ENCODE peak calls at places on chromosomes 1 and 21, in seven cellular contexts. C is IMR-90, T is mesendoderm, E is H9, P is trophoblast cell, R is mesenchymal stem cell, W is H1. H is an unnamed sample.

GRCh38 chr1:116498789-116499628 is 71.8 kb downstream of the CD58 start:
- DNase-seq in C (peak), T (peak), E (peak), P (peak), R (peak), W (peak), H (peak)

GRCh38 chr1:38060557-38060956 is 14.0 kb upstream of the POU3F1 start:
- DNase-seq in C (no peak), T (no peak), E (no peak), P (no peak), R (no peak), W (no peak), H (no peak)

GRCh38 chr1:152220166-152221163 is 3.5 kb downstream of the HRNR start:
- DNase-seq in C (no peak), T (no peak), E (no peak), P (no peak), R (no peak), W (no peak), H (no peak)

GRCh38 chr1:156376146-156376545 is 7.1 kb downstream of the RHBG start:
- DNase-seq in C (peak), T (peak), E (no peak), P (no peak), R (no peak), W (no peak), H (no peak)

GRCh38 chr1:110513511-110513910 is 5.5 kb downstream of the KCNA10 start:
- DNase-seq in C (no peak), T (peak), E (peak), P (no peak), R (no peak), W (peak), H (no peak)

GRCh38 chr1:50080904-50081586 is 27.7 kb upstream of the ELAVL4 start:
- DNase-seq in C (no peak), T (peak), E (no peak), P (no peak), R (no peak), W (peak), H (peak)

GRCh38 chr1:158176399-158176798 is 4.3 kb upstream of the CD1D start:
- DNase-seq in C (no peak), T (no peak), E (no peak), P (no peak), R (no peak), W (no peak), H (no peak)

GRCh38 chr1:161258439-161259386 is at the start of gene PCP4L1:
- DNase-seq in C (peak), T (peak), E (peak), P (no peak), R (peak), W (peak), H (peak)

GRCh38 chr1:14366361-14367018 is 232.0 kb upstream of the KAZN start:
- DNase-seq in C (no peak), T (peak), E (peak), P (no peak), R (no peak), W (peak), H (no peak)

GRCh38 chr21:18617291-18617690 is 213.7 kb upstream of the TMPRSS15 start:
- DNase-seq in C (no peak), T (peak), E (no peak), P (no peak), R (no peak), W (no peak), H (no peak)

GRCh38 chr1:205588691-205589445 is 42.9 kb downstream of the ELK4 start:
- DNase-seq in C (peak), T (peak), E (peak), P (no peak), R (peak), W (peak), H (no peak)

GRCh38 chr1:23597635-23598388 is 38.5 kb upstream of the ID3 start:
- DNase-seq in C (no peak), T (peak), E (no peak), P (no peak), R (no peak), W (no peak), H (no peak)

GRCh38 chr1:223341111-223341510 is 22.9 kb downstream of the SUSD4 start:
- DNase-seq in C (peak), T (no peak), E (no peak), P (no peak), R (no peak), W (no peak), H (no peak)

GRCh38 chr1:118325545-118326225 is 140.7 kb upstream of the SPAG17 start:
- DNase-seq in C (no peak), T (no peak), E (no peak), P (no peak), R (no peak), W (no peak), H (no peak)

GRCh38 chr1:225554216-225554812 is 98.6 kb downstream of the ENAH start:
- DNase-seq in C (peak), T (peak), E (no peak), P (no peak), R (peak), W (no peak), H (no peak)

GRCh38 chr1:241639040-241639652 is 1.0 kb downstream of the CHML start:
- DNase-seq in C (peak), T (no peak), E (no peak), P (no peak), R (peak), W (no peak), H (peak)

GRCh38 chr1:176989023-176989422 is 175.5 kb downstream of the ASTN1 start:
- DNase-seq in C (no peak), T (no peak), E (no peak), P (no peak), R (no peak), W (no peak), H (no peak)

GRCh38 chr1:183416850-183417690 is 1.1 kb downstream of the NMNAT2 start:
- DNase-seq in C (peak), T (peak), E (peak), P (peak), R (peak), W (peak), H (peak)

GRCh38 chr1:7262611-7263010 is 477.4 kb downstream of the CAMTA1 start:
- DNase-seq in C (no peak), T (no peak), E (no peak), P (no peak), R (no peak), W (no peak), H (no peak)

GRCh38 chr1:21175670-21176581 is 771 bp downstream of the EIF4G3 start:
- DNase-seq in C (no peak), T (peak), E (peak), P (no peak), R (peak), W (peak), H (peak)

GRCh38 chr21:24223625-24224024 is 1383.7 kb downstream of the MRPL39 start:
- DNase-seq in C (peak), T (no peak), E (no peak), P (no peak), R (no peak), W (no peak), H (no peak)

GRCh38 chr1:154846921-154847442 is 23.1 kb downstream of the KCNN3 start:
- DNase-seq in C (no peak), T (no peak), E (no peak), P (no peak), R (no peak), W (no peak), H (no peak)

GRCh38 chr21:45830221-45830640 is 151.3 kb upstream of the COL6A1 start:
- DNase-seq in C (no peak), T (no peak), E (peak), P (no peak), R (no peak), W (peak), H (no peak)

GRCh38 chr1:192793983-192794767 is 14.7 kb upstream of the RGS2 start:
- DNase-seq in C (peak), T (peak), E (no peak), P (no peak), R (peak), W (no peak), H (no peak)

GRCh38 chr1:243495032-243495431 is 239.2 kb downstream of the SDCCAG8 start:
- DNase-seq in C (no peak), T (no peak), E (no peak), P (no peak), R (no peak), W (no peak), H (no peak)

GRCh38 chr1:59232209-59232608 is 64.7 kb upstream of the FGGY start:
- DNase-seq in C (peak), T (no peak), E (no peak), P (no peak), R (no peak), W (no peak), H (no peak)

GRCh38 chr1:240101737-240102136 is 10.1 kb downstream of the FMN2 start:
- DNase-seq in C (no peak), T (no peak), E (no peak), P (no peak), R (no peak), W (no peak), H (no peak)

GRCh38 chr1:185966487-185966886 is 232.3 kb downstream of the HMCN1 start:
- DNase-seq in C (no peak), T (no peak), E (no peak), P (no peak), R (no peak), W (no peak), H (no peak)

GRCh38 chr1:245571872-245572294 is 417.1 kb downstream of the KIF26B start:
- DNase-seq in C (no peak), T (no peak), E (no peak), P (no peak), R (no peak), W (no peak), H (peak)

DNA sequence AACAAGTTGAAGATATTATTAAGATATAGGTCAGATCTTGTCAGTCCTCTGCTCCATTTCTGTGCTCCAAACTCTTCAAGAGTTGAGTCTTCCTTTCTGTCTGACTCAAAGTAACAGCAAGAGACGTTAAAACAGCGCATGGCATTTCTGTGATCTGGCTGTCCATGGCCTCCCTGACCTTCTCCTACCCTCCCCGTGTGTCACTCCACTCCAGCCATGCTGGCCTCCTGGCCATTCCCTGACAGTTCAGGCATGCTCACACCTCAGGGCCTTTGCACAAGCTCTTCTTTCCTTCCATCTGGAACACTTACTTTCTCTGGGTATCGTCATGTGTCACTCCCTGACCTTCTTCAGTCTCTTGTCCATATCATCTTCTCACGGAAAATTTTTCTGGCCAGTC is 229.0 kb downstream of the CENPF start:
- DNase-seq in C (no peak), T (no peak), E (no peak), P (peak), R (no peak), W (no peak), H (no peak)
- H3K18ac ChIP-seq in C (no peak), T (no peak), E (no peak), P (no peak), R (peak), W (no peak), H (no peak)

DNA sequence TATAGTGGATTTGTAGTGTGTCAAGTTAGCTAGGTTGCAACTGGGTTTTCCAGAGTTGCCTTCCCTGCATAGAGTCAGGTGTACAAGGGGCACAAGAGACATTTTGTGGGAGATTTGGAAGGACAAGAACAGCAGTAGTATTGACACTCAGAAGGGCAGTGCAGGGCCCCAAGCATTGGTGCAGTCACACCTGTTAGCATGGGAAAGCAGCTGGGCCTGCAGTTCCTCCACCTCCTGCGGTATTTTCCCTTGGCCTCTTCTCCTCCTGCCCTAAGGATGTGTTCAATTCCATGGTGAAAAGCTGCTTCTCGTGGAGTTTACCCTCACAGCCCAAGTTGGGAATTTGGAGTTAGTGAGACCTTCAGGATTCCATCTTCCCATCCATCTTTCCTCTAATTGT is 47.1 kb upstream of the TRABD2B start:
- DNase-seq in C (no peak), T (no peak), E (no peak), P (no peak), R (no peak), W (no peak), H (no peak)
- H4K8ac ChIP-seq in C (no peak), T (no peak), E (no peak), P (no peak), R (no peak), W (no peak), H (no peak)

DNA sequence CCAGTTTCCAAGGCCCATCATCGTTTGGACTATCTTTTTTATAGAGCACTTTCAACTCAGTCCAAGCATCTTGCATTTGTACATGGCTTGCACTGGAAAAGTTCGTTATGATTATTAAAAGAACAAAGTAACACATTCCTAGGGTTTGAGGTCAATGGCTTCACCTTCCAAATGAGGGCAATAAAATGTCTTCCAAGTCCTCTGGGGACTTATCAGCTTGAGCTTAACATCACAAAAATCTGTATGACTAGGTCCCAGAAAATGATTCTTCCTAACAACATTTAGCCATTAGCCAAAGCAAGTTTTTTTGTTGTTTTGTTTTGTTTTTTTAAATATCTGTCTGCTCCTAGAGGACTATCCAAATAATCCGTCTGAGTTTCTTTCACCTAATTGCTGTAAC is 610.8 kb downstream of the LMO4 start:
- DNase-seq in C (no peak), T (no peak), E (no peak), P (no peak), R (no peak), W (no peak), H (no peak)
- H3K18ac ChIP-seq in C (no peak), T (no peak), E (no peak), P (no peak), R (no peak), W (no peak), H (no peak)

GRCh38 chr21:32750405-32750804 is 21.1 kb downstream of the PAXBP1 start:
- DNase-seq in C (no peak), T (no peak), E (no peak), P (no peak), R (no peak), W (no peak), H (no peak)
- H4K8ac ChIP-seq in C (no peak), T (no peak), E (no peak), P (no peak), R (no peak), W (no peak), H (no peak)

GRCh38 chr21:41360072-41360821 is 1.6 kb upstream of the MX2 start:
- DNase-seq in C (peak), T (peak), E (peak), P (peak), R (no peak), W (no peak), H (no peak)

GRCh38 chr21:41363370-41364270 is 1.8 kb downstream of the MX2 start:
- DNase-seq in C (no peak), T (no peak), E (no peak), P (no peak), R (no peak), W (no peak), H (no peak)

GRCh38 chr21:41361053-41361785 is 608 bp upstream of the MX2 start:
- DNase-seq in C (no peak), T (no peak), E (no peak), P (peak), R (no peak), W (no peak), H (no peak)

GRCh38 chr21:41362605-41363369 is 960 bp downstream of the MX2 start:
- DNase-seq in C (no peak), T (no peak), E (no peak), P (no peak), R (no peak), W (no peak), H (no peak)

GRCh38 chr21:41361786-41362604 is at the start of gene MX2:
- DNase-seq in C (peak), T (no peak), E (no peak), P (peak), R (peak), W (no peak), H (no peak)
- H3K18ac ChIP-seq in C (peak), T (no peak), E (no peak), P (no peak), R (no peak), W (no peak), H (no peak)

GRCh38 chr1:94274561-94274960 is 37.2 kb upstream of the ARHGAP29 start:
- DNase-seq in C (no peak), T (no peak), E (no peak), P (no peak), R (no peak), W (no peak), H (no peak)
- H4K8ac ChIP-seq in C (no peak), T (no peak), E (no peak), P (no peak), R (no peak), W (no peak), H (no peak)

GRCh38 chr1:159595006-159595405 is 7.4 kb downstream of the APCS start:
- DNase-seq in C (no peak), T (no peak), E (no peak), P (no peak), R (no peak), W (no peak), H (no peak)

GRCh38 chr1:159602501-159602900 is 14.9 kb downstream of the APCS start:
- DNase-seq in C (no peak), T (no peak), E (no peak), P (no peak), R (no peak), W (no peak), H (no peak)

GRCh38 chr1:159598196-159598595 is 10.6 kb downstream of the APCS start:
- DNase-seq in C (peak), T (peak), E (no peak), P (peak), R (peak), W (no peak), H (no peak)

DNA sequence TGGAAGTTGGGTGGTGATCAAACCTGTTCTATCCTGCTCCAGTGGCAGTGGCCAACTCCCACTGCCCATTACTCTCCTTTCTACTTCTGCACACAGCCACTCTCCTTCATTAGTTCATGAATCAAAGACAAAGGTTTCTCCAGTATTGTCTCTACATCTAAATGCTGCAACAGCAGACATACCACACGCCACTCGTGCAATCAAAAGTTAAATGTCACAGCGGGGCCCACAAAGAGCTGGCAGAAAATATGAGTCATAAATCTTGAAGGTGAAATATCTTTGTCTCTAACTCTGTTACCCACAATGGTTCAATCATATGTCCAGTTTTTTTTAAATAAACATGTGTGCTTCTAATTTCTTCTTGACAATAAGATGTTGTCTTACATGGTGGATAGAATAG is 13.3 kb downstream of the APCS start:
- DNase-seq in C (no peak), T (no peak), E (no peak), P (no peak), R (no peak), W (no peak), H (no peak)
- H3K18ac ChIP-seq in C (no peak), T (no peak), E (no peak), P (no peak), R (no peak), W (no peak), H (no peak)

H was measured in neuronal stem cell.